ENCODE peak calls at places on chromosomes 12 and 14, in seven cellular contexts. D is psoas muscle; S is SK-N-SH; Q is CD4-positive, CD25-positive, alpha-beta regulatory T cell; G is H1; T is HepG2; C is adipocyte. U is an unnamed sample. For H3K4me1, the result is how much of the 10 kb centered on the place peaks cover.

GRCh38 chr14:85093631-85094330 is 436.2 kb upstream of the FLRT2 start:
- DNase-seq in D (no peak), S (no peak), Q (no peak), G (no peak), T (no peak), C (no peak), U (no peak)

GRCh38 chr14:100246809-100247428 is 8.0 kb downstream of the YY1 start:
- DNase-seq in D (no peak), S (peak), Q (peak), G (no peak), T (peak), C (peak), U (no peak)

GRCh38 chr12:52327830-52328500 is 6.8 kb upstream of the KRT83 start:
- DNase-seq in D (no peak), S (no peak), Q (no peak), G (no peak), T (no peak), C (no peak), U (peak)

GRCh38 chr12:127485528-127485927 is 781.4 kb upstream of the TMEM132C start:
- DNase-seq in D (no peak), S (no peak), Q (no peak), G (peak), T (no peak), C (peak), U (no peak)

GRCh38 chr12:71447691-71448660 is 8.4 kb downstream of the LGR5 start:
- DNase-seq in D (no peak), S (no peak), Q (no peak), G (no peak), T (no peak), C (peak), U (no peak)

GRCh38 chr12:5521456-5522325 is 89.8 kb downstream of the NTF3 start:
- DNase-seq in D (no peak), S (no peak), Q (no peak), G (no peak), T (no peak), C (no peak), U (no peak)

GRCh38 chr12:121776190-121777098 is 17.0 kb downstream of the RHOF start:
- DNase-seq in D (peak), S (peak), Q (peak), G (no peak), T (no peak), C (peak), U (peak)

GRCh38 chr14:61140872-61141271 is 140.3 kb downstream of the TMEM30B start:
- DNase-seq in D (no peak), S (no peak), Q (no peak), G (no peak), T (no peak), C (peak), U (no peak)

GRCh38 chr14:34038358-34039057 is 87.6 kb upstream of the EGLN3 start:
- DNase-seq in D (no peak), S (no peak), Q (no peak), G (no peak), T (peak), C (no peak), U (no peak)

GRCh38 chr12:78210894-78211302 is 380.2 kb downstream of the NAV3 start:
- DNase-seq in D (no peak), S (no peak), Q (no peak), G (no peak), T (no peak), C (peak), U (no peak)

GRCh38 chr12:55717397-55718007 is 1.7 kb downstream of the BLOC1S1 start:
- DNase-seq in D (peak), S (no peak), Q (no peak), G (no peak), T (no peak), C (no peak), U (no peak)

GRCh38 chr12:18926188-18926587 is 188.3 kb downstream of the CAPZA3 start:
- DNase-seq in D (no peak), S (no peak), Q (no peak), G (no peak), T (no peak), C (no peak), U (no peak)

GRCh38 chr14:65993103-65993502 is 493.1 kb upstream of the CCDC196 start:
- DNase-seq in D (no peak), S (no peak), Q (peak), G (no peak), T (no peak), C (no peak), U (no peak)

GRCh38 chr14:68135566-68135965 is 316.0 kb downstream of the RAD51B start:
- DNase-seq in D (no peak), S (no peak), Q (no peak), G (no peak), T (no peak), C (peak), U (no peak)

GRCh38 chr14:58605465-58605864 is 32.3 kb upstream of the DACT1 start:
- DNase-seq in D (no peak), S (no peak), Q (no peak), G (no peak), T (no peak), C (no peak), U (no peak)

GRCh38 chr12:50070314-50071060 is 13.1 kb downstream of the ASIC1 start:
- DNase-seq in D (peak), S (peak), Q (peak), G (no peak), T (peak), C (peak), U (peak)

GRCh38 chr12:100539209-100539608 is 34.3 kb upstream of the GAS2L3 start:
- DNase-seq in D (no peak), S (no peak), Q (peak), G (no peak), T (no peak), C (peak), U (no peak)

GRCh38 chr12:131618303-131618658 is 92.6 kb upstream of the SFSWAP start:
- DNase-seq in D (no peak), S (no peak), Q (no peak), G (no peak), T (no peak), C (peak), U (no peak)

GRCh38 chr14:102923920-102924486 is 1.5 kb downstream of the AMN start:
- DNase-seq in D (no peak), S (no peak), Q (no peak), G (no peak), T (no peak), C (no peak), U (no peak)

GRCh38 chr12:83537428-83538053 is 850.8 kb downstream of the TMTC2 start:
- DNase-seq in D (no peak), S (no peak), Q (no peak), G (no peak), T (no peak), C (peak), U (no peak)

GRCh38 chr12:40211185-40211584 is 13.6 kb upstream of the LRRK2 start:
- DNase-seq in D (no peak), S (no peak), Q (no peak), G (no peak), T (no peak), C (no peak), U (no peak)

GRCh38 chr12:129693731-129694130 is 210.1 kb downstream of the TMEM132D start:
- DNase-seq in D (no peak), S (no peak), Q (no peak), G (no peak), T (no peak), C (no peak), U (no peak)

GRCh38 chr14:68753696-68754095 is 39.2 kb downstream of the ZFP36L1 start:
- DNase-seq in D (no peak), S (no peak), Q (no peak), G (no peak), T (no peak), C (peak), U (no peak)

GRCh38 chr14:34051966-34052657 is 101.2 kb upstream of the EGLN3 start:
- DNase-seq in D (peak), S (no peak), Q (peak), G (no peak), T (peak), C (peak), U (no peak)

GRCh38 chr12:124490584-124491305 is 76.7 kb downstream of the NCOR2 start:
- DNase-seq in D (peak), S (peak), Q (no peak), G (no peak), T (no peak), C (no peak), U (no peak)
- H3K4me1 ChIP-seq in D (under half), S (half or more), Q (under half), G (under half), T (under half), C (under half), U (half or more)

GRCh38 chr14:73771848-73772705 is 57.9 kb upstream of the PNMA1 start:
- DNase-seq in D (peak), S (peak), Q (peak), G (peak), T (peak), C (peak), U (peak)

GRCh38 chr14:73768107-73768506 is 53.9 kb upstream of the PNMA1 start:
- DNase-seq in D (no peak), S (no peak), Q (no peak), G (no peak), T (no peak), C (no peak), U (no peak)

GRCh38 chr14:73774244-73774575 is 60.0 kb upstream of the PNMA1 start:
- DNase-seq in D (no peak), S (no peak), Q (no peak), G (no peak), T (no peak), C (no peak), U (peak)

GRCh38 chr14:73773441-73774243 is 59.5 kb upstream of the PNMA1 start:
- DNase-seq in D (no peak), S (no peak), Q (no peak), G (no peak), T (no peak), C (no peak), U (peak)

DNA sequence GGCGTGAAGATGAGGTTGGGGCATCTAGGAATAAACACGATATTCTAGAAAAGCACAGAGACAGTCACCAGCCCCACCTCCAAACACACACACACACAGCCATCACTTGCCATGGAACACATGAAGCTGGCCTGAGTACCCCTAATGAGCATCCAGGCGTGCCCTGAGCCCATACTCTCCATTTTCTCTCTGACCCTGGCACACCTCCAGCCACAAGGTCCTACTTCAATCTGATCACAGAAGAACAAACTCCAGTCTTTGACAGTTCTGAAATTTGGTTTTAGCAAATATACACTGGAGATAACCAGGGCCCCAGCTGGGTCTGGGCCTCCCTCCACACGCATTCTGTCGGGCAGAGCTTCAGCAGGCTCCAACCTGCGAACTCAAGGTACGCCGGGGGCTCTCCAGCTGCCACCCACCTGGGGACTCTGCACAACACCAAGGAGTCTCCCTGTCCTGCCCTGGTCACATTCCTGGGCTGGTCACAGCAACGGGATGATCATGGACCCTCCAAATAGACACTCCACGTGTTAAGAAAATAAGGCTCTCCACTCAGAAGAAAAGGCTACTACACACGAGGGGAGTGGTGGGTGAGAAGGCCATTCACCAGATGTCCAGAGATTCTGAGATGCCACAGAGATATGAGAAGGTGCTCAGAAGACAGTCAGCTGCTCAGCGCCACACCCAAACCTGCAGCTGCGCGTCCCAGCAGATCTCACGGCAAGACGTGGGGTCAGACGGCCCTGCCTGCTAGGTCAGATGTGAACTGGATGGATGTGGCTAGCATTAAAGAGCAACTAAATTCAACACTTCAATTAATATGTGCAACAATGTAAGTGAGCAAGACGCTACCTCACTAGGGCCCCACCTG is 57.0 kb upstream of the PNMA1 start:
- DNase-seq in D (no peak), S (no peak), Q (no peak), G (no peak), T (no peak), C (no peak), U (peak)
- H3K4me1 ChIP-seq in D (half or more), S (under half), Q (half or more), G (under half), T (half or more), C (under half), U (half or more)

GRCh38 chr12:6767592-6768384 is 1.6 kb downstream of the PTMS start:
- DNase-seq in D (no peak), S (peak), Q (no peak), G (no peak), T (peak), C (peak), U (no peak)
- H3K4me1 ChIP-seq in D (under half), S (half or more), Q (under half), G (under half), T (half or more), C (under half), U (half or more)

GRCh38 chr12:108616359-108616758 is 17.3 kb downstream of the SELPLG start:
- DNase-seq in D (no peak), S (no peak), Q (no peak), G (no peak), T (no peak), C (no peak), U (no peak)

GRCh38 chr12:108619369-108620160 is 14.1 kb downstream of the SELPLG start:
- DNase-seq in D (no peak), S (no peak), Q (no peak), G (no peak), T (no peak), C (no peak), U (no peak)

GRCh38 chr12:108616941-108617858 is 16.5 kb downstream of the SELPLG start:
- DNase-seq in D (no peak), S (no peak), Q (peak), G (no peak), T (no peak), C (no peak), U (no peak)

GRCh38 chr12:108620236-108620879 is 13.3 kb downstream of the SELPLG start:
- DNase-seq in D (no peak), S (no peak), Q (no peak), G (no peak), T (peak), C (peak), U (no peak)

GRCh38 chr12:108618079-108618952 is 15.4 kb downstream of the SELPLG start:
- DNase-seq in D (peak), S (peak), Q (peak), G (peak), T (peak), C (peak), U (peak)
- H3K4me1 ChIP-seq in D (under half), S (under half), Q (half or more), G (under half), T (under half), C (under half), U (half or more)

DNA sequence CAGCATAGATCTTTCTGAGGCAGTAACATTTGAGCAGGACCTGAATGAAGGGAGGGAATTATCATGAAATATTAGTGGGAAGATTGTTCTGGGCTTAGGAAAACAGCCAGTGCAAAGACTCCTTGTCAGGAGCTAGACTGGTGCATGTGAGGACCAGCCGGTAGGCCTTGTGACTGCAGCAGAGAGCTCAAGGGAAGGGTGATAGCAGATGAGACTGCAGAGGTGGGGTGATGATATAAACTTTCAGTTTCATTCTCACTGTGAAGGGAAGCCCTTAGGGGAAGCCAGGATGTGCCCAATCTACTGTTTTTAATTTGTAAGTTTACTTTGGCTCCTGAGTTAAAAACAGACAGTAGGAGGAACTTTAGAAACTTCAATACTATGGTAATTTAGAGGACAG is 12.4 kb downstream of the IL22 start:
- DNase-seq in D (no peak), S (no peak), Q (peak), G (no peak), T (no peak), C (peak), U (peak)
- H3K4me1 ChIP-seq in D (under half), S (under half), Q (under half), G (under half), T (under half), C (under half), U (under half)

GRCh38 chr12:108611884-108612415 is 14.1 kb upstream of the TMEM119 start:
- DNase-seq in D (no peak), S (peak), Q (peak), G (peak), T (peak), C (peak), U (no peak)
- H3K4me1 ChIP-seq in D (under half), S (under half), Q (under half), G (under half), T (under half), C (under half), U (under half)

GRCh38 chr12:114665411-114666181 is 18.4 kb downstream of the TBX3 start:
- DNase-seq in D (peak), S (no peak), Q (no peak), G (no peak), T (no peak), C (peak), U (no peak)
- H3K4me1 ChIP-seq in D (under half), S (under half), Q (under half), G (under half), T (under half), C (under half), U (under half)

DNA sequence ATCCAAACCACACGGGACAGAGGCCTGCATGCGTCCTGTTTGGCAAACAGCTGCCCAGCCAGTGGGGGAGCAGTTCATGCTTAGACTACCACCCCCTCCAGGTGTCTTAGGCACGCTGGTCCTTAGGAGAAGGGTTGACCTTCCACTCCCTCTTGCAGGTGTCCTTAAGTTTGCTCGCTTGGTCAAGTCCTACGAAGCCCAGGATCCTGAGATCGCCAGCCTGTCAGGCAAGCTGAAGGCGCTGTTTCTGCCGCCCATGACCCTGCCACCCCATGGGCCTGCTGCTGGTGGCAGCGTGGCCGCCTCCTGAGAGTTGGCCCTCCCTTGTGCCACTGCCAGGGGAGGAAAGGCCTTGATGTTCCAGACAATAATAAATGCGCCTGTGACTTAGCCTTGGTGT is 1.8 kb downstream of the C12orf57 start:
- DNase-seq in D (peak), S (peak), Q (no peak), G (no peak), T (no peak), C (no peak), U (peak)
- H3K4me1 ChIP-seq in D (under half), S (under half), Q (half or more), G (under half), T (under half), C (under half), U (half or more)

U was measured in spleen.